ENCODE peak calls at places on chromosomes 13 and 19, in seven cellular contexts. L is IMR-90, T is H1, Z is neuronal stem cell, X is trophoblast cell, J is mesendoderm, V is mesenchymal stem cell. R is an unnamed sample.

GRCh38 chr19:42280761-42281174 is 11.7 kb downstream of the CIC start:
- DNase-seq in L (peak; percentile 17), T (no peak), Z (no peak), X (no peak), J (peak; percentile 45), V (peak; percentile 81), R (no peak)

GRCh38 chr19:19964416-19964815 is 63.7 kb downstream of the ZNF93 start:
- DNase-seq in L (no peak), T (peak; percentile 16), Z (no peak), X (no peak), J (no peak), V (no peak), R (no peak)

GRCh38 chr13:114096811-114097503 is 35.5 kb downstream of the RASA3 start:
- DNase-seq in L (no peak), T (no peak), Z (no peak), X (no peak), J (no peak), V (no peak), R (no peak)

GRCh38 chr13:102567857-102568256 is 28.9 kb upstream of the TPP2 start:
- DNase-seq in L (no peak), T (no peak), Z (no peak), X (no peak), J (peak; percentile 36), V (no peak), R (no peak)

GRCh38 chr19:20154636-20155035 is 12.4 kb upstream of the ZNF486 start:
- DNase-seq in L (no peak), T (no peak), Z (no peak), X (peak; percentile 94), J (no peak), V (no peak), R (no peak)

GRCh38 chr19:7908078-7908699 is 4.5 kb downstream of the MAP2K7 start:
- DNase-seq in L (no peak), T (no peak), Z (no peak), X (no peak), J (no peak), V (no peak), R (no peak)

GRCh38 chr13:43787998-43788397 is 1.2 kb upstream of the ENOX1 start:
- DNase-seq in L (peak; percentile 52), T (no peak), Z (peak; percentile 38), X (peak; percentile 17), J (peak; percentile 72), V (peak; percentile 78), R (no peak)

GRCh38 chr19:15869109-15869555 is 28.7 kb downstream of the CYP4F2 start:
- DNase-seq in L (no peak), T (no peak), Z (peak; percentile 4), X (peak; percentile 69), J (peak; percentile 75), V (no peak), R (no peak)

GRCh38 chr13:30722361-30722760 is 13.0 kb upstream of the ALOX5AP start:
- DNase-seq in L (peak; percentile 66), T (no peak), Z (no peak), X (no peak), J (no peak), V (no peak), R (no peak)

GRCh38 chr13:102679449-102680132 is 15.3 kb downstream of the METTL21C start:
- DNase-seq in L (no peak), T (no peak), Z (no peak), X (no peak), J (no peak), V (no peak), R (no peak)

GRCh38 chr19:3547301-3547731 is 8.3 kb downstream of the TEKTIP1 start:
- DNase-seq in L (no peak), T (no peak), Z (no peak), X (peak; percentile 35), J (peak; percentile 20), V (no peak), R (no peak)

GRCh38 chr19:47356900-47357299 is 7.8 kb downstream of the DHX34 start:
- DNase-seq in L (no peak), T (no peak), Z (no peak), X (peak; percentile 80), J (no peak), V (no peak), R (no peak)

GRCh38 chr13:111370570-111371150 is 50.2 kb downstream of the TEX29 start:
- DNase-seq in L (no peak), T (no peak), Z (no peak), X (no peak), J (no peak), V (no peak), R (no peak)

GRCh38 chr13:102132896-102133295 is 269.0 kb downstream of the FGF14 start:
- DNase-seq in L (no peak), T (no peak), Z (no peak), X (no peak), J (no peak), V (no peak), R (no peak)

GRCh38 chr13:37869756-37870488 is at the start of gene TRPC4:
- DNase-seq in L (peak; percentile 59), T (peak; percentile 78), Z (peak; percentile 61), X (peak; percentile 39), J (peak; percentile 91), V (peak; percentile 80), R (peak; percentile 84)

GRCh38 chr13:92721610-92722009 is 505.0 kb upstream of the GPC6 start:
- DNase-seq in L (no peak), T (no peak), Z (no peak), X (no peak), J (no peak), V (no peak), R (no peak)

GRCh38 chr13:35475960-35476943 is at the start of gene MAB21L1:
- DNase-seq in L (peak; percentile 19), T (peak; percentile 59), Z (peak; percentile 59), X (peak; percentile 6), J (peak; percentile 59), V (peak; percentile 44), R (no peak)

GRCh38 chr19:16185925-16186234 is 670 bp downstream of the FAM32A start:
- DNase-seq in L (no peak), T (no peak), Z (no peak), X (peak; percentile 31), J (no peak), V (peak; percentile 66), R (no peak)

GRCh38 chr13:71867101-71867814 is at the start of gene DACH1:
- DNase-seq in L (peak; percentile 20), T (peak; percentile 59), Z (peak; percentile 75), X (peak; percentile 25), J (peak; percentile 85), V (peak; percentile 98), R (peak; percentile 62)

GRCh38 chr13:51643114-51643881 is 59.0 kb downstream of the WDFY2 start:
- DNase-seq in L (peak; percentile 91), T (no peak), Z (no peak), X (peak; percentile 89), J (peak; percentile 89), V (peak; percentile 95), R (no peak)

GRCh38 chr19:14954071-14954655 is 12.9 kb downstream of the OR7C2 start:
- DNase-seq in L (no peak), T (no peak), Z (no peak), X (no peak), J (no peak), V (no peak), R (peak; percentile 98)

GRCh38 chr19:8335343-8336071 is 7.6 kb downstream of the KANK3 start:
- DNase-seq in L (no peak), T (peak; percentile 81), Z (no peak), X (no peak), J (no peak), V (no peak), R (peak; percentile 73)

GRCh38 chr19:54795763-54796162 is 7.6 kb upstream of the KIR2DL4 start:
- DNase-seq in L (no peak), T (no peak), Z (no peak), X (no peak), J (no peak), V (no peak), R (no peak)

GRCh38 chr13:111213964-111214726 is 99.0 kb downstream of the ARHGEF7 start:
- DNase-seq in L (no peak), T (no peak), Z (no peak), X (peak; percentile 71), J (no peak), V (no peak), R (no peak)

GRCh38 chr13:80979035-80979641 is 638.2 kb upstream of the SPRY2 start:
- DNase-seq in L (peak; percentile 54), T (no peak), Z (peak; percentile 37), X (peak; percentile 78), J (peak; percentile 75), V (peak; percentile 73), R (peak; percentile 57)

GRCh38 chr13:29454931-29455481 is 140.5 kb downstream of the SLC7A1 start:
- DNase-seq in L (peak; percentile 7), T (peak; percentile 55), Z (no peak), X (peak; percentile 84), J (peak; percentile 53), V (peak; percentile 28), R (peak; percentile 62)

GRCh38 chr13:79853258-79853657 is 372.3 kb downstream of the NDFIP2 start:
- DNase-seq in L (no peak), T (no peak), Z (no peak), X (no peak), J (peak; percentile 52), V (no peak), R (no peak)

DNA sequence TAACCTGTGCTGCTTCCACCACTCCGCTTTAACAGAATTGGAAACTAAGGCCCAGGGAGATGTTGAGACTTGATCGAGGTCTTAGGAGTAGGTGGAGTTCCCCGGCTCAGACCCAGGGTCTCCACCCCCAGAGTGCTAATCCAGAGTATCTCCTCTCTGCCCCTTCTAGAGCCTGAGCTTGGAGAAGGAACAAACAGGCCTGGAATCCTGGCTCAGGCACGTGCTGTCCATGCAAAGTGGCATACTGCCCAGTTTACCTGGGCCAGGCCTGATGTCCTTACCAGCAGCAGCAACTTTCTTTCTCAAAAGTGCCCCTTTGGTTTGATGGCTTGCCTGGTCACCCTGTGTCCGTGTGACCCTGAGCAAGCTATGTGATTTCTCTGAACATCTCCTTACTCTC is 3.7 kb downstream of the SYNGR4 start:
- DNase-seq in L (no peak), T (no peak), Z (no peak), X (no peak), J (no peak), V (no peak), R (no peak)
- H3K4me2 ChIP-seq in L (no peak overlapping the region), T (no peak overlapping the region), Z (no peak overlapping the region), X (no peak overlapping the region), J (no peak overlapping the region), V (no peak overlapping the region), R (no peak overlapping the region)

GRCh38 chr13:104442541-104442940 is 1376.3 kb upstream of the SLC10A2 start:
- DNase-seq in L (no peak), T (no peak), Z (no peak), X (no peak), J (no peak), V (no peak), R (no peak)
- H4K8ac ChIP-seq in L (no peak overlapping the region), T (no peak overlapping the region), Z (no peak overlapping the region), X (no peak overlapping the region), J (no peak overlapping the region), V (no peak overlapping the region), R (no peak overlapping the region)

GRCh38 chr19:29815231-29815630 is 3.4 kb downstream of the CCNE1 start:
- DNase-seq in L (no peak), T (no peak), Z (no peak), X (no peak), J (no peak), V (no peak), R (no peak)
- H3K4me2 ChIP-seq in L (no peak overlapping the region), T (no peak overlapping the region), Z (no peak overlapping the region), X (no peak overlapping the region), J (no peak overlapping the region), V (no peak overlapping the region), R (no peak overlapping the region)

DNA sequence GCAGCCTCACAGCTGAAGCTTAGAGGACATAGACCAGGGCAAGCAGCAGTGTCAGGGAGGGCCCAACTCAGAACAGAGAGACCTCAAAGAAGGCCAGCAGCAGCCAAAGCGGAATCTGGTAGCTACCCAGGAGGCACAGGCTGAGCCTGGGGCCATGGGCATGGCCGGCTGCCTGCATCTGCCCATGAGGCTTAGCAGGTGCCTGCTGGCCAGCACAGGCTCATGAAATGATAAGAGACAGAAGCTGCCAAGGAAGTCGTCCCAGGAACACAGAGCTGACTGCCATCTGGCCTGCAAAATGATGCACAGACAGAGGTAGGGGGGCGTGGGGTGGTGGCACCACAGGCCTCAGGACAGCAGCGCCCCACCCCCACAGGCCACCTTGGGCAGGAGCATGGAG is 29.2 kb downstream of the TUBA3C start:
- DNase-seq in L (no peak), T (no peak), Z (no peak), X (no peak), J (no peak), V (no peak), R (no peak)
- H4K8ac ChIP-seq in L (no peak overlapping the region), T (no peak overlapping the region), Z (no peak overlapping the region), X (no peak overlapping the region), J (no peak overlapping the region), V (no peak overlapping the region), R (no peak overlapping the region)

R was measured in H9.